ENCODE peak calls at places on chromosomes 6 and 20, in nine cellular contexts. T is body of pancreas, R is left lung, M is heart right ventricle, W is astrocyte, B is OCI-LY7, S is H9, Z is aorta, V is heart left ventricle. Q is an unnamed sample.
A peak's percentile ranks its signal among the peaks of the same experiment; 100 is the strongest.

GRCh38 chr6:41644297-41644879 is 6.1 kb downstream of the MDFI start:
- DNase-seq in T (no peak), R (no peak), M (no peak), W (no peak), B (no peak), S (no peak), Z (peak; percentile 62), V (no peak), Q (no peak)

GRCh38 chr20:21235713-21236445 is 67.3 kb upstream of the XRN2 start:
- DNase-seq in T (peak; percentile 50), R (peak; percentile 47), M (peak; percentile 54), W (peak; percentile 25), B (peak; percentile 71), S (peak; percentile 65), Z (peak; percentile 84), V (peak; percentile 42), Q (no peak)

GRCh38 chr6:122458087-122458486 is 13.5 kb downstream of the SERINC1 start:
- DNase-seq in T (no peak), R (no peak), M (no peak), W (no peak), B (no peak), S (no peak), Z (no peak), V (no peak), Q (no peak)

GRCh38 chr20:23146111-23146640 is 60.1 kb upstream of the CD93 start:
- DNase-seq in T (no peak), R (no peak), M (no peak), W (no peak), B (no peak), S (no peak), Z (no peak), V (no peak), Q (no peak)

GRCh38 chr6:148082721-148083120 is 259.9 kb upstream of the SASH1 start:
- DNase-seq in T (no peak), R (no peak), M (no peak), W (no peak), B (no peak), S (no peak), Z (no peak), V (no peak), Q (no peak)

GRCh38 chr6:149683256-149683860 is 34.5 kb downstream of the LATS1 start:
- DNase-seq in T (no peak), R (no peak), M (peak; percentile 19), W (no peak), B (no peak), S (no peak), Z (no peak), V (peak; percentile 13), Q (no peak)

GRCh38 chr6:41271901-41272395 is 14.5 kb downstream of the TREM1 start:
- DNase-seq in T (no peak), R (peak; percentile 82), M (peak; percentile 29), W (no peak), B (no peak), S (no peak), Z (no peak), V (no peak), Q (no peak)

GRCh38 chr6:84136364-84137050 is 90.9 kb downstream of the CEP162 start:
- DNase-seq in T (no peak), R (no peak), M (no peak), W (no peak), B (no peak), S (no peak), Z (no peak), V (no peak), Q (no peak)

GRCh38 chr6:38310061-38310460 is 329.7 kb downstream of the BTBD9 start:
- DNase-seq in T (no peak), R (no peak), M (no peak), W (no peak), B (no peak), S (no peak), Z (no peak), V (no peak), Q (no peak)

GRCh38 chr20:9072741-9073310 is 3.9 kb downstream of the PLCB4 start:
- DNase-seq in T (no peak), R (no peak), M (no peak), W (no peak), B (no peak), S (no peak), Z (no peak), V (no peak), Q (no peak)
- H3K4me1 ChIP-seq in T (peaks cover 15% of the 10 kb centered on the region), R (peaks cover 19% of the 10 kb centered on the region), M (peaks cover 63% of the 10 kb centered on the region), W (peaks cover 8% of the 10 kb centered on the region), B (no peaks in the 10 kb centered on the region), S (peaks cover 9% of the 10 kb centered on the region), Z (peaks cover 3% of the 10 kb centered on the region), V (peaks cover 44% of the 10 kb centered on the region), Q (peaks cover 2% of the 10 kb centered on the region)

GRCh38 chr6:15335916-15336315 is 90.0 kb downstream of the JARID2 start:
- DNase-seq in T (no peak), R (no peak), M (no peak), W (no peak), B (no peak), S (no peak), Z (no peak), V (no peak), Q (no peak)

GRCh38 chr6:15337584-15337981 is 91.7 kb downstream of the JARID2 start:
- DNase-seq in T (no peak), R (no peak), M (no peak), W (no peak), B (no peak), S (no peak), Z (no peak), V (no peak), Q (no peak)

GRCh38 chr6:15335385-15335784 is 89.5 kb downstream of the JARID2 start:
- DNase-seq in T (no peak), R (no peak), M (no peak), W (no peak), B (peak; percentile 50), S (no peak), Z (no peak), V (no peak), Q (no peak)

GRCh38 chr6:15338462-15338861 is 92.6 kb downstream of the JARID2 start:
- DNase-seq in T (no peak), R (no peak), M (no peak), W (no peak), B (no peak), S (no peak), Z (no peak), V (no peak), Q (no peak)

GRCh38 chr6:15336905-15337583 is 91.2 kb downstream of the JARID2 start:
- DNase-seq in T (no peak), R (no peak), M (no peak), W (no peak), B (no peak), S (peak; percentile 52), Z (no peak), V (no peak), Q (no peak)
- H3K4me1 ChIP-seq in T (peaks cover 9% of the 10 kb centered on the region), R (peaks cover 53% of the 10 kb centered on the region), M (peaks cover 14% of the 10 kb centered on the region), W (peaks cover 7% of the 10 kb centered on the region), B (peaks cover 45% of the 10 kb centered on the region), S (peaks cover 24% of the 10 kb centered on the region), Z (peaks cover 2% of the 10 kb centered on the region), V (peaks cover 9% of the 10 kb centered on the region), Q (peaks cover 16% of the 10 kb centered on the region)

GRCh38 chr20:41035207-41035606 is 6.6 kb downstream of the TOP1 start:
- DNase-seq in T (no peak), R (no peak), M (no peak), W (no peak), B (no peak), S (no peak), Z (no peak), V (no peak), Q (no peak)
- H3K4me1 ChIP-seq in T (peaks cover 42% of the 10 kb centered on the region), R (peaks cover 95% of the 10 kb centered on the region), M (peaks cover 50% of the 10 kb centered on the region), W (peaks cover 21% of the 10 kb centered on the region), B (peaks cover 60% of the 10 kb centered on the region), S (peaks cover 7% of the 10 kb centered on the region), Z (peaks cover 3% of the 10 kb centered on the region), V (peaks cover 58% of the 10 kb centered on the region), Q (no peaks in the 10 kb centered on the region)

GRCh38 chr20:51131806-51132205 is 108.9 kb upstream of the KCNG1 start:
- DNase-seq in T (no peak), R (no peak), M (no peak), W (no peak), B (no peak), S (peak; percentile 4), Z (no peak), V (no peak), Q (no peak)
- H3K4me1 ChIP-seq in T (no peaks in the 10 kb centered on the region), R (no peaks in the 10 kb centered on the region), M (no peaks in the 10 kb centered on the region), W (peaks cover 22% of the 10 kb centered on the region), B (peaks cover 21% of the 10 kb centered on the region), S (no peaks in the 10 kb centered on the region), Z (no peaks in the 10 kb centered on the region), V (no peaks in the 10 kb centered on the region), Q (no peaks in the 10 kb centered on the region)